ENCODE peak calls at places on chromosomes 4 and X, in five cellular contexts. K, Z, E, S and F are unnamed samples.

GRCh38 chr4:154491731-154492249 is at the start of gene DCHS2:
- DNase-seq in K (no peak), Z (peak), E (no peak), S (peak), F (no peak)

GRCh38 chr4:6194458-6195195 is 5.7 kb downstream of the JAKMIP1 start:
- DNase-seq in K (no peak), Z (no peak), E (no peak), S (no peak), F (no peak)

GRCh38 chrX:103637604-103638338 is 9.0 kb downstream of the TCEAL1 start:
- DNase-seq in K (peak), Z (no peak), E (no peak), S (no peak), F (peak)

GRCh38 chrX:13658602-13659001 is 5.7 kb downstream of the TCEANC start:
- DNase-seq in K (peak), Z (peak), E (no peak), S (peak), F (peak)

GRCh38 chrX:57286507-57287251 is at the start of gene FAAH2:
- DNase-seq in K (no peak), Z (peak), E (peak), S (peak), F (peak)

GRCh38 chr4:86653237-86653865 is 59.2 kb downstream of the PTPN13 start:
- DNase-seq in K (no peak), Z (peak), E (no peak), S (peak), F (peak)

GRCh38 chr4:150150545-150151156 is 72.4 kb downstream of the DCLK2 start:
- DNase-seq in K (no peak), Z (no peak), E (no peak), S (no peak), F (no peak)

GRCh38 chr4:88600129-88600849 is 8.0 kb downstream of the HERC3 start:
- DNase-seq in K (peak), Z (no peak), E (no peak), S (no peak), F (no peak)

GRCh38 chr4:148926861-148927260 is 484.6 kb upstream of the NR3C2 start:
- DNase-seq in K (peak), Z (no peak), E (no peak), S (no peak), F (no peak)

GRCh38 chr4:126778348-126778747 is 854.4 kb upstream of the INTU start:
- DNase-seq in K (peak), Z (no peak), E (no peak), S (no peak), F (peak)

GRCh38 chr4:145904413-145905177 is 34.0 kb downstream of the ZNF827 start:
- DNase-seq in K (peak), Z (no peak), E (no peak), S (no peak), F (no peak)

GRCh38 chr4:113154281-113154680 is 104.8 kb downstream of the ANK2 start:
- DNase-seq in K (no peak), Z (no peak), E (no peak), S (no peak), F (no peak)

GRCh38 chr4:85762204-85762884 is 287.4 kb downstream of the ARHGAP24 start:
- DNase-seq in K (peak), Z (no peak), E (no peak), S (no peak), F (no peak)

GRCh38 chr4:139917896-139918295 is 236.1 kb downstream of the MAML3 start:
- DNase-seq in K (no peak), Z (no peak), E (no peak), S (no peak), F (no peak)

GRCh38 chr4:21013501-21013900 is 313.2 kb downstream of the PACRGL start:
- DNase-seq in K (no peak), Z (no peak), E (no peak), S (no peak), F (no peak)

GRCh38 chr4:6340446-6341015 is 70.9 kb downstream of the WFS1 start:
- DNase-seq in K (no peak), Z (no peak), E (no peak), S (no peak), F (no peak)

GRCh38 chrX:45187731-45188130 is 12.9 kb downstream of the DIPK2B start:
- DNase-seq in K (no peak), Z (no peak), E (no peak), S (no peak), F (no peak)

GRCh38 chr4:86810867-86811266 is 38.3 kb downstream of the SLC10A6 start:
- DNase-seq in K (no peak), Z (no peak), E (no peak), S (no peak), F (no peak)

GRCh38 chr4:25477251-25477650 is 100.2 kb downstream of the ANAPC4 start:
- DNase-seq in K (no peak), Z (no peak), E (no peak), S (no peak), F (no peak)

GRCh38 chr4:98642991-98643426 is 15.4 kb downstream of the TSPAN5 start:
- DNase-seq in K (peak), Z (peak), E (no peak), S (no peak), F (peak)

GRCh38 chr4:83535945-83536648 is at the start of gene GPAT3:
- DNase-seq in K (peak), Z (peak), E (no peak), S (peak), F (peak)

GRCh38 chrX:130155564-130155963 is 10.1 kb downstream of the AIFM1 start:
- DNase-seq in K (no peak), Z (no peak), E (no peak), S (no peak), F (no peak)

GRCh38 chr4:6177587-6178197 is 22.7 kb downstream of the JAKMIP1 start:
- DNase-seq in K (no peak), Z (no peak), E (no peak), S (peak), F (no peak)

GRCh38 chr4:125198916-125199315 is 115.8 kb upstream of the FAT4 start:
- DNase-seq in K (peak), Z (no peak), E (no peak), S (no peak), F (no peak)

GRCh38 chr4:13837228-13837627 is 209.7 kb upstream of the BOD1L1 start:
- DNase-seq in K (no peak), Z (no peak), E (no peak), S (no peak), F (no peak)

GRCh38 chrX:115630204-115630603 is 69.2 kb downstream of the PLS3 start:
- DNase-seq in K (no peak), Z (no peak), E (no peak), S (no peak), F (no peak)

DNA sequence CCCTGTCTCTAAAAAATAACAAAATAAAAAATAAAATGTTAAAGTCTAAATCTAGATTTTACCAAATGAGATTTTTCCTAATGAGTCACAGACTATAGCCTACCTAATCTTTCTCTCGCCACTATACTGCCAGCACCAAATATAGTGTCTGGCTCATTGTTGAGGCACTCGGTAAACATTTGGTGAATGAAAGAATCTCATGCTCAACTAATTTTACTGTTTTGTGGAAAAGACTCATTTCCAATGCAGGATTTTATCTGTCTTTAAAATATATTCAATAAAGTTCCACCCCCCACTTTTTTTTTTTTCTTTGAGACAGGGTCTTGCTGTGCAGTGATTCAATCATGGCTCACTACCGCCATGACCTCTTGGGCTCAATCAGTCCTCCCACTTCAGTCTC is 71.5 kb downstream of the PLS3 start:
- DNase-seq in K (peak), Z (no peak), E (no peak), S (no peak), F (no peak)
- TF ChIP-seq CEBPB in K (no peak), Z (no peak), E (no peak), S (no peak), F (no peak)

GRCh38 chrX:96713303-96713702 is 28.7 kb downstream of the DIAPH2 start:
- DNase-seq in K (no peak), Z (peak), E (no peak), S (no peak), F (no peak)
- H3K9ac ChIP-seq in K (no peak), Z (no peak), E (no peak), S (no peak), F (no peak)

GRCh38 chr4:165207016-165207430 is 338 bp upstream of the KLHL2 start:
- DNase-seq in K (peak), Z (no peak), E (no peak), S (no peak), F (no peak)
- TF ChIP-seq CEBPB in K (no peak), Z (no peak), E (no peak), S (no peak), F (no peak)

GRCh38 chrX:120672389-120672788 is 42.5 kb upstream of the C1GALT1C1 start:
- DNase-seq in K (peak), Z (peak), E (no peak), S (no peak), F (peak)

GRCh38 chrX:120668357-120668756 is 38.5 kb upstream of the C1GALT1C1 start:
- DNase-seq in K (no peak), Z (no peak), E (no peak), S (no peak), F (no peak)

GRCh38 chrX:120672841-120673530 is 43.1 kb upstream of the C1GALT1C1 start:
- DNase-seq in K (no peak), Z (no peak), E (no peak), S (no peak), F (no peak)

GRCh38 chrX:120677017-120677652 is 47.3 kb upstream of the C1GALT1C1 start:
- DNase-seq in K (no peak), Z (no peak), E (no peak), S (no peak), F (no peak)

GRCh38 chrX:120671963-120672362 is 42.1 kb upstream of the C1GALT1C1 start:
- DNase-seq in K (no peak), Z (no peak), E (no peak), S (no peak), F (no peak)
- H3K9ac ChIP-seq in K (no peak), Z (no peak), E (no peak), S (no peak), F (peak)